ENCODE peak calls at places on chromosomes 12 and 14, in nine cellular contexts. One of them, this sample, is unnamed.

GRCh38 chr12:101826766-101827368 is 3.9 kb downstream of the GNPTAB start:
- DNase-seq in GM03348: no peak
- DNase-seq in BE2C: no peak
- DNase-seq in epithelial cell of esophagus: no peak
- DNase-seq in cardiac muscle cell: no peak
- DNase-seq in stimulated activated CD4-positive, alpha-beta T cell treated with anti-CD3 and anti-CD28 coated beads, Interleukin-1b, Interleukin-23, amount 100 ng/mL, for 24 hours: no peak
- DNase-seq in pancreas: no peak
- DNase-seq in suprapubic skin: no peak
- DNase-seq in stromal cell of bone marrow: no peak
- DNase-seq in this sample: no peak

GRCh38 chr14:21044106-21044618 is 2.0 kb downstream of the RNASE7 start:
- DNase-seq in GM03348: no peak
- DNase-seq in cardiac muscle cell: no peak
- DNase-seq in BE2C: peak
- DNase-seq in stromal cell of bone marrow: no peak
- DNase-seq in stimulated activated CD4-positive, alpha-beta T cell treated with anti-CD3 and anti-CD28 coated beads, Interleukin-1b, Interleukin-23, amount 100 ng/mL, for 24 hours: no peak
- DNase-seq in pancreas: no peak
- DNase-seq in suprapubic skin: no peak
- DNase-seq in epithelial cell of esophagus: no peak
- DNase-seq in this sample: no peak

GRCh38 chr14:59278111-59278510 is 89.6 kb downstream of the DAAM1 start:
- DNase-seq in epithelial cell of esophagus: peak
- DNase-seq in stromal cell of bone marrow: no peak
- DNase-seq in stimulated activated CD4-positive, alpha-beta T cell treated with anti-CD3 and anti-CD28 coated beads, Interleukin-1b, Interleukin-23, amount 100 ng/mL, for 24 hours: no peak
- DNase-seq in suprapubic skin: no peak
- DNase-seq in BE2C: no peak
- DNase-seq in GM03348: peak
- DNase-seq in pancreas: no peak
- DNase-seq in cardiac muscle cell: no peak
- DNase-seq in this sample: peak

GRCh38 chr14:99726538-99727095 is 42.5 kb downstream of the CYP46A1 start:
- DNase-seq in epithelial cell of esophagus: no peak
- DNase-seq in stromal cell of bone marrow: no peak
- DNase-seq in pancreas: no peak
- DNase-seq in BE2C: no peak
- DNase-seq in suprapubic skin: peak
- DNase-seq in GM03348: no peak
- DNase-seq in stimulated activated CD4-positive, alpha-beta T cell treated with anti-CD3 and anti-CD28 coated beads, Interleukin-1b, Interleukin-23, amount 100 ng/mL, for 24 hours: no peak
- DNase-seq in cardiac muscle cell: no peak
- DNase-seq in this sample: no peak

GRCh38 chr12:21472197-21472596 is 29.2 kb downstream of the RECQL start:
- DNase-seq in BE2C: no peak
- DNase-seq in pancreas: no peak
- DNase-seq in epithelial cell of esophagus: no peak
- DNase-seq in stromal cell of bone marrow: no peak
- DNase-seq in suprapubic skin: no peak
- DNase-seq in stimulated activated CD4-positive, alpha-beta T cell treated with anti-CD3 and anti-CD28 coated beads, Interleukin-1b, Interleukin-23, amount 100 ng/mL, for 24 hours: no peak
- DNase-seq in GM03348: no peak
- DNase-seq in cardiac muscle cell: no peak
- DNase-seq in this sample: no peak

GRCh38 chr12:123995023-123995422 is 22.0 kb downstream of the ZNF664 start:
- DNase-seq in cardiac muscle cell: no peak
- DNase-seq in suprapubic skin: no peak
- DNase-seq in stromal cell of bone marrow: peak
- DNase-seq in epithelial cell of esophagus: peak
- DNase-seq in pancreas: no peak
- DNase-seq in stimulated activated CD4-positive, alpha-beta T cell treated with anti-CD3 and anti-CD28 coated beads, Interleukin-1b, Interleukin-23, amount 100 ng/mL, for 24 hours: no peak
- DNase-seq in GM03348: peak
- DNase-seq in BE2C: no peak
- DNase-seq in this sample: peak

GRCh38 chr14:91870001-91870400 is 2.7 kb upstream of the TC2N start:
- DNase-seq in stromal cell of bone marrow: no peak
- DNase-seq in epithelial cell of esophagus: peak
- DNase-seq in suprapubic skin: no peak
- DNase-seq in pancreas: peak
- DNase-seq in BE2C: no peak
- DNase-seq in cardiac muscle cell: no peak
- DNase-seq in GM03348: no peak
- DNase-seq in stimulated activated CD4-positive, alpha-beta T cell treated with anti-CD3 and anti-CD28 coated beads, Interleukin-1b, Interleukin-23, amount 100 ng/mL, for 24 hours: no peak
- DNase-seq in this sample: no peak

GRCh38 chr14:22577334-22577908 is 11.6 kb downstream of the DAD1 start:
- DNase-seq in stimulated activated CD4-positive, alpha-beta T cell treated with anti-CD3 and anti-CD28 coated beads, Interleukin-1b, Interleukin-23, amount 100 ng/mL, for 24 hours: no peak
- DNase-seq in GM03348: no peak
- DNase-seq in BE2C: no peak
- DNase-seq in cardiac muscle cell: no peak
- DNase-seq in stromal cell of bone marrow: no peak
- DNase-seq in pancreas: no peak
- DNase-seq in epithelial cell of esophagus: no peak
- DNase-seq in suprapubic skin: no peak
- DNase-seq in this sample: no peak

GRCh38 chr14:61889914-61890351 is 127.7 kb downstream of the SNAPC1 start:
- DNase-seq in stromal cell of bone marrow: no peak
- DNase-seq in GM03348: no peak
- DNase-seq in epithelial cell of esophagus: no peak
- DNase-seq in pancreas: no peak
- DNase-seq in BE2C: no peak
- DNase-seq in stimulated activated CD4-positive, alpha-beta T cell treated with anti-CD3 and anti-CD28 coated beads, Interleukin-1b, Interleukin-23, amount 100 ng/mL, for 24 hours: no peak
- DNase-seq in suprapubic skin: no peak
- DNase-seq in cardiac muscle cell: no peak
- DNase-seq in this sample: no peak

GRCh38 chr12:52320784-52321400 is at the start of gene KRT83:
- DNase-seq in cardiac muscle cell: no peak
- DNase-seq in pancreas: no peak
- DNase-seq in suprapubic skin: peak
- DNase-seq in stromal cell of bone marrow: no peak
- DNase-seq in epithelial cell of esophagus: no peak
- DNase-seq in BE2C: no peak
- DNase-seq in stimulated activated CD4-positive, alpha-beta T cell treated with anti-CD3 and anti-CD28 coated beads, Interleukin-1b, Interleukin-23, amount 100 ng/mL, for 24 hours: no peak
- DNase-seq in GM03348: no peak
- DNase-seq in this sample: no peak

GRCh38 chr12:124904306-124905098 is 9.9 kb downstream of the UBC start:
- DNase-seq in stromal cell of bone marrow: peak
- DNase-seq in suprapubic skin: peak
- DNase-seq in cardiac muscle cell: peak
- DNase-seq in BE2C: peak
- DNase-seq in pancreas: peak
- DNase-seq in GM03348: peak
- DNase-seq in stimulated activated CD4-positive, alpha-beta T cell treated with anti-CD3 and anti-CD28 coated beads, Interleukin-1b, Interleukin-23, amount 100 ng/mL, for 24 hours: no peak
- DNase-seq in epithelial cell of esophagus: peak
- DNase-seq in this sample: peak

GRCh38 chr12:113688313-113688712 is 216.6 kb upstream of the LHX5 start:
- DNase-seq in BE2C: no peak
- DNase-seq in GM03348: no peak
- DNase-seq in stromal cell of bone marrow: no peak
- DNase-seq in stimulated activated CD4-positive, alpha-beta T cell treated with anti-CD3 and anti-CD28 coated beads, Interleukin-1b, Interleukin-23, amount 100 ng/mL, for 24 hours: no peak
- DNase-seq in suprapubic skin: no peak
- DNase-seq in pancreas: no peak
- DNase-seq in cardiac muscle cell: no peak
- DNase-seq in epithelial cell of esophagus: no peak
- DNase-seq in this sample: no peak

GRCh38 chr12:118714051-118714460 is 267.3 kb upstream of the SRRM4 start:
- DNase-seq in GM03348: no peak
- DNase-seq in suprapubic skin: no peak
- DNase-seq in epithelial cell of esophagus: no peak
- DNase-seq in cardiac muscle cell: peak
- DNase-seq in pancreas: peak
- DNase-seq in stromal cell of bone marrow: no peak
- DNase-seq in stimulated activated CD4-positive, alpha-beta T cell treated with anti-CD3 and anti-CD28 coated beads, Interleukin-1b, Interleukin-23, amount 100 ng/mL, for 24 hours: no peak
- DNase-seq in BE2C: peak
- DNase-seq in this sample: no peak

GRCh38 chr12:47894068-47894467 is 10.7 kb downstream of the VDR start:
- DNase-seq in pancreas: no peak
- DNase-seq in stimulated activated CD4-positive, alpha-beta T cell treated with anti-CD3 and anti-CD28 coated beads, Interleukin-1b, Interleukin-23, amount 100 ng/mL, for 24 hours: no peak
- DNase-seq in stromal cell of bone marrow: no peak
- DNase-seq in epithelial cell of esophagus: no peak
- DNase-seq in GM03348: peak
- DNase-seq in cardiac muscle cell: no peak
- DNase-seq in suprapubic skin: no peak
- DNase-seq in BE2C: no peak
- DNase-seq in this sample: no peak

GRCh38 chr14:59254146-59254910 is 65.9 kb downstream of the DAAM1 start:
- DNase-seq in cardiac muscle cell: no peak
- DNase-seq in BE2C: peak
- DNase-seq in pancreas: peak
- DNase-seq in suprapubic skin: peak
- DNase-seq in stromal cell of bone marrow: peak
- DNase-seq in epithelial cell of esophagus: peak
- DNase-seq in GM03348: peak
- DNase-seq in stimulated activated CD4-positive, alpha-beta T cell treated with anti-CD3 and anti-CD28 coated beads, Interleukin-1b, Interleukin-23, amount 100 ng/mL, for 24 hours: no peak
- DNase-seq in this sample: peak

GRCh38 chr12:28974166-28974565 is 174.9 kb upstream of the FAR2 start:
- DNase-seq in suprapubic skin: no peak
- DNase-seq in cardiac muscle cell: no peak
- DNase-seq in stromal cell of bone marrow: no peak
- DNase-seq in BE2C: no peak
- DNase-seq in stimulated activated CD4-positive, alpha-beta T cell treated with anti-CD3 and anti-CD28 coated beads, Interleukin-1b, Interleukin-23, amount 100 ng/mL, for 24 hours: no peak
- DNase-seq in GM03348: no peak
- DNase-seq in pancreas: no peak
- DNase-seq in epithelial cell of esophagus: no peak
- DNase-seq in this sample: no peak

GRCh38 chr14:89184952-89185351 is 232.1 kb downstream of the FOXN3 start:
- DNase-seq in GM03348: no peak
- DNase-seq in cardiac muscle cell: no peak
- DNase-seq in suprapubic skin: no peak
- DNase-seq in BE2C: no peak
- DNase-seq in stimulated activated CD4-positive, alpha-beta T cell treated with anti-CD3 and anti-CD28 coated beads, Interleukin-1b, Interleukin-23, amount 100 ng/mL, for 24 hours: no peak
- DNase-seq in stromal cell of bone marrow: no peak
- DNase-seq in pancreas: no peak
- DNase-seq in epithelial cell of esophagus: no peak
- DNase-seq in this sample: no peak

GRCh38 chr14:75294649-75295033 is 16.0 kb downstream of the FOS start:
- DNase-seq in pancreas: no peak
- DNase-seq in GM03348: peak
- DNase-seq in suprapubic skin: no peak
- DNase-seq in epithelial cell of esophagus: no peak
- DNase-seq in stromal cell of bone marrow: no peak
- DNase-seq in stimulated activated CD4-positive, alpha-beta T cell treated with anti-CD3 and anti-CD28 coated beads, Interleukin-1b, Interleukin-23, amount 100 ng/mL, for 24 hours: no peak
- DNase-seq in BE2C: no peak
- DNase-seq in cardiac muscle cell: peak
- DNase-seq in this sample: no peak

GRCh38 chr14:104794641-104795467 is 694 bp downstream of the AKT1 start:
- DNase-seq in BE2C: no peak
- DNase-seq in GM03348: peak
- DNase-seq in epithelial cell of esophagus: peak
- DNase-seq in suprapubic skin: no peak
- DNase-seq in stromal cell of bone marrow: no peak
- DNase-seq in cardiac muscle cell: peak
- DNase-seq in pancreas: no peak
- DNase-seq in stimulated activated CD4-positive, alpha-beta T cell treated with anti-CD3 and anti-CD28 coated beads, Interleukin-1b, Interleukin-23, amount 100 ng/mL, for 24 hours: no peak
- DNase-seq in this sample: no peak

GRCh38 chr14:100333867-100334266 is 10.7 kb downstream of the SLC25A47 start:
- DNase-seq in pancreas: no peak
- DNase-seq in epithelial cell of esophagus: no peak
- DNase-seq in GM03348: no peak
- DNase-seq in stimulated activated CD4-positive, alpha-beta T cell treated with anti-CD3 and anti-CD28 coated beads, Interleukin-1b, Interleukin-23, amount 100 ng/mL, for 24 hours: no peak
- DNase-seq in cardiac muscle cell: no peak
- DNase-seq in stromal cell of bone marrow: no peak
- DNase-seq in suprapubic skin: peak
- DNase-seq in BE2C: no peak
- DNase-seq in this sample: no peak

GRCh38 chr14:67735361-67735921 is 33.8 kb downstream of the RDH12 start:
- DNase-seq in cardiac muscle cell: no peak
- DNase-seq in BE2C: no peak
- DNase-seq in GM03348: no peak
- DNase-seq in pancreas: no peak
- DNase-seq in stromal cell of bone marrow: no peak
- DNase-seq in stimulated activated CD4-positive, alpha-beta T cell treated with anti-CD3 and anti-CD28 coated beads, Interleukin-1b, Interleukin-23, amount 100 ng/mL, for 24 hours: no peak
- DNase-seq in suprapubic skin: no peak
- DNase-seq in epithelial cell of esophagus: no peak
- DNase-seq in this sample: no peak

GRCh38 chr12:113133036-113133435 is 2.5 kb downstream of the RASAL1 start:
- DNase-seq in BE2C: peak
- DNase-seq in pancreas: no peak
- DNase-seq in epithelial cell of esophagus: no peak
- DNase-seq in cardiac muscle cell: no peak
- DNase-seq in suprapubic skin: no peak
- DNase-seq in stromal cell of bone marrow: no peak
- DNase-seq in GM03348: no peak
- DNase-seq in stimulated activated CD4-positive, alpha-beta T cell treated with anti-CD3 and anti-CD28 coated beads, Interleukin-1b, Interleukin-23, amount 100 ng/mL, for 24 hours: no peak
- DNase-seq in this sample: no peak

GRCh38 chr12:121468451-121468850 is 68.5 kb downstream of the RNF34 start:
- DNase-seq in pancreas: no peak
- DNase-seq in epithelial cell of esophagus: no peak
- DNase-seq in stromal cell of bone marrow: no peak
- DNase-seq in cardiac muscle cell: no peak
- DNase-seq in BE2C: no peak
- DNase-seq in stimulated activated CD4-positive, alpha-beta T cell treated with anti-CD3 and anti-CD28 coated beads, Interleukin-1b, Interleukin-23, amount 100 ng/mL, for 24 hours: no peak
- DNase-seq in GM03348: no peak
- DNase-seq in suprapubic skin: no peak
- DNase-seq in this sample: no peak

GRCh38 chr12:124753993-124754392 is 109.7 kb downstream of the SCARB1 start:
- DNase-seq in pancreas: no peak
- DNase-seq in cardiac muscle cell: no peak
- DNase-seq in GM03348: no peak
- DNase-seq in epithelial cell of esophagus: no peak
- DNase-seq in BE2C: no peak
- DNase-seq in stimulated activated CD4-positive, alpha-beta T cell treated with anti-CD3 and anti-CD28 coated beads, Interleukin-1b, Interleukin-23, amount 100 ng/mL, for 24 hours: no peak
- DNase-seq in stromal cell of bone marrow: no peak
- DNase-seq in suprapubic skin: no peak
- DNase-seq in this sample: no peak

GRCh38 chr12:60393093-60393492 is 797.3 kb downstream of the SLC16A7 start:
- DNase-seq in suprapubic skin: no peak
- DNase-seq in stromal cell of bone marrow: no peak
- DNase-seq in stimulated activated CD4-positive, alpha-beta T cell treated with anti-CD3 and anti-CD28 coated beads, Interleukin-1b, Interleukin-23, amount 100 ng/mL, for 24 hours: no peak
- DNase-seq in cardiac muscle cell: no peak
- DNase-seq in GM03348: no peak
- DNase-seq in epithelial cell of esophagus: no peak
- DNase-seq in pancreas: no peak
- DNase-seq in BE2C: no peak
- DNase-seq in this sample: no peak

GRCh38 chr12:50053583-50053982 is 3.8 kb upstream of the ASIC1 start:
- DNase-seq in pancreas: no peak
- DNase-seq in GM03348: no peak
- DNase-seq in stimulated activated CD4-positive, alpha-beta T cell treated with anti-CD3 and anti-CD28 coated beads, Interleukin-1b, Interleukin-23, amount 100 ng/mL, for 24 hours: no peak
- DNase-seq in BE2C: no peak
- DNase-seq in stromal cell of bone marrow: no peak
- DNase-seq in epithelial cell of esophagus: no peak
- DNase-seq in suprapubic skin: no peak
- DNase-seq in cardiac muscle cell: no peak
- DNase-seq in this sample: no peak

GRCh38 chr14:104280085-104280901 is 141.9 kb downstream of the KIF26A start:
- DNase-seq in BE2C: peak
- DNase-seq in stimulated activated CD4-positive, alpha-beta T cell treated with anti-CD3 and anti-CD28 coated beads, Interleukin-1b, Interleukin-23, amount 100 ng/mL, for 24 hours: no peak
- DNase-seq in cardiac muscle cell: no peak
- DNase-seq in GM03348: no peak
- DNase-seq in suprapubic skin: peak
- DNase-seq in pancreas: no peak
- DNase-seq in epithelial cell of esophagus: no peak
- DNase-seq in stromal cell of bone marrow: no peak
- DNase-seq in this sample: no peak

GRCh38 chr12:51442324-51442723 is 17.7 kb downstream of the SLC4A8 start:
- DNase-seq in stromal cell of bone marrow: peak
- DNase-seq in GM03348: peak
- DNase-seq in BE2C: no peak
- DNase-seq in cardiac muscle cell: no peak
- DNase-seq in stimulated activated CD4-positive, alpha-beta T cell treated with anti-CD3 and anti-CD28 coated beads, Interleukin-1b, Interleukin-23, amount 100 ng/mL, for 24 hours: no peak
- DNase-seq in pancreas: no peak
- DNase-seq in epithelial cell of esophagus: peak
- DNase-seq in suprapubic skin: no peak
- DNase-seq in this sample: no peak

GRCh38 chr14:37289688-37290087 is 92.0 kb downstream of the MIPOL1 start:
- DNase-seq in cardiac muscle cell: no peak
- DNase-seq in stimulated activated CD4-positive, alpha-beta T cell treated with anti-CD3 and anti-CD28 coated beads, Interleukin-1b, Interleukin-23, amount 100 ng/mL, for 24 hours: no peak
- DNase-seq in GM03348: no peak
- DNase-seq in BE2C: no peak
- DNase-seq in pancreas: no peak
- DNase-seq in suprapubic skin: no peak
- DNase-seq in stromal cell of bone marrow: no peak
- DNase-seq in epithelial cell of esophagus: no peak
- DNase-seq in this sample: no peak

GRCh38 chr12:66813137-66813867 is 134.4 kb upstream of the GRIP1 start:
- DNase-seq in BE2C: no peak
- DNase-seq in stromal cell of bone marrow: no peak
- DNase-seq in stimulated activated CD4-positive, alpha-beta T cell treated with anti-CD3 and anti-CD28 coated beads, Interleukin-1b, Interleukin-23, amount 100 ng/mL, for 24 hours: no peak
- DNase-seq in pancreas: no peak
- DNase-seq in epithelial cell of esophagus: peak
- DNase-seq in GM03348: no peak
- DNase-seq in suprapubic skin: no peak
- DNase-seq in cardiac muscle cell: no peak
- DNase-seq in this sample: no peak

GRCh38 chr14:104136472-104137296 is 1.7 kb upstream of the KIF26A start:
- DNase-seq in stromal cell of bone marrow: no peak
- DNase-seq in epithelial cell of esophagus: no peak
- DNase-seq in BE2C: peak
- DNase-seq in GM03348: no peak
- DNase-seq in pancreas: peak
- DNase-seq in stimulated activated CD4-positive, alpha-beta T cell treated with anti-CD3 and anti-CD28 coated beads, Interleukin-1b, Interleukin-23, amount 100 ng/mL, for 24 hours: no peak
- DNase-seq in suprapubic skin: peak
- DNase-seq in cardiac muscle cell: no peak
- DNase-seq in this sample: no peak

This sample was measured in GM04503.